ENCODE peak calls at places on chromosomes 4 and X, in seven cellular contexts. V is ELR, S is RPMI7951, I is Kasumi-1, L is EH, T is tibial artery, F is Peyer's patch. M is an unnamed sample.

GRCh38 chr4:55183926-55184599 is 58.7 kb upstream of the KDR start:
- DNase-seq in V (peak), T (no peak), S (peak), L (peak), I (peak), F (no peak), M (peak)

GRCh38 chrX:24561121-24561520 is 86.0 kb downstream of the PCYT1B start:
- DNase-seq in L (peak), S (peak), T (no peak), F (no peak), I (no peak), V (peak), M (no peak)

GRCh38 chr4:22488136-22488535 is 27.7 kb downstream of the ADGRA3 start:
- DNase-seq in F (no peak), I (no peak), T (no peak), L (no peak), V (no peak), S (no peak), M (no peak)

GRCh38 chr4:150769845-150770244 is 187.9 kb downstream of the MAB21L2 start:
- DNase-seq in S (peak), L (no peak), T (no peak), F (no peak), V (peak), I (no peak), M (no peak)

GRCh38 chr4:168498259-168498658 is 1.4 kb downstream of the PALLD start:
- DNase-seq in T (no peak), F (no peak), V (no peak), S (no peak), L (no peak), I (no peak), M (no peak)

GRCh38 chr4:56261027-56261426 is 126.3 kb downstream of the AASDH start:
- DNase-seq in F (no peak), S (no peak), V (no peak), I (peak), L (no peak), T (no peak), M (no peak)

GRCh38 chr4:51830146-51830545 is 12.8 kb upstream of the DCUN1D4 start:
- DNase-seq in I (no peak), T (no peak), L (peak), F (no peak), S (peak), V (no peak), M (no peak)

GRCh38 chrX:71107762-71108360 is 1.3 kb upstream of the CXorf65 start:
- DNase-seq in T (no peak), F (peak), V (no peak), S (no peak), I (peak), L (no peak), M (no peak)

GRCh38 chr4:8278421-8279287 is 9.1 kb downstream of the HTRA3 start:
- DNase-seq in S (peak), F (no peak), V (peak), I (peak), L (peak), T (no peak), M (peak)

GRCh38 chr4:56187601-56188177 is 199.6 kb downstream of the AASDH start:
- DNase-seq in L (no peak), V (no peak), I (no peak), S (no peak), F (no peak), T (no peak), M (no peak)

GRCh38 chr4:182318256-182318655 is 75.1 kb downstream of the TENM3 start:
- DNase-seq in I (no peak), F (no peak), L (peak), V (no peak), T (no peak), S (no peak), M (no peak)

GRCh38 chr4:6658635-6659075 is 18.2 kb downstream of the MRFAP1 start:
- DNase-seq in S (peak), T (no peak), V (peak), F (peak), L (peak), I (no peak), M (peak)

GRCh38 chr4:125346616-125347015 is 31.9 kb downstream of the FAT4 start:
- DNase-seq in L (no peak), V (no peak), T (no peak), F (no peak), S (no peak), I (no peak), M (no peak)

GRCh38 chr4:15040916-15041463 is 38.7 kb downstream of the CPEB2 start:
- DNase-seq in F (no peak), L (peak), V (no peak), T (no peak), S (peak), I (no peak), M (no peak)

GRCh38 chr4:1172228-1172851 is at the start of gene SPON2:
- DNase-seq in S (no peak), L (no peak), I (no peak), F (no peak), T (peak), V (no peak), M (peak)

GRCh38 chr4:88439161-88439760 is 17.7 kb upstream of the HERC5 start:
- DNase-seq in S (peak), V (peak), T (no peak), L (peak), F (no peak), I (no peak), M (no peak)

GRCh38 chrX:71998836-71999509 is 88.3 kb downstream of the NHSL2 start:
- DNase-seq in F (peak), V (peak), T (no peak), S (peak), I (peak), L (peak), M (peak)

GRCh38 chrX:18983711-18984380 is at the start of gene PHKA2:
- DNase-seq in F (peak), V (peak), I (no peak), T (peak), S (peak), L (no peak), M (peak)

GRCh38 chrX:129959493-129959832 is 23.0 kb upstream of the BCORL1 start:
- DNase-seq in T (no peak), V (peak), I (no peak), S (no peak), F (no peak), L (peak), M (no peak)

GRCh38 chr4:100494166-100494565 is 23.7 kb downstream of the EMCN start:
- DNase-seq in V (no peak), F (no peak), L (peak), I (no peak), T (no peak), S (no peak), M (peak)

M was measured in AG08396.